ENCODE peak calls at places on chromosomes 3 and 15, in nine cellular contexts. One of them, this sample, is unnamed.

GRCh38 chr3:94395851-94396250 is 333.0 kb downstream of the NSUN3 start:
- DNase-seq in esophagus muscularis mucosa: no peak
- DNase-seq in CD8-positive, alpha-beta T cell: no peak
- DNase-seq in epithelial cell of proximal tubule: no peak
- DNase-seq in LNCaP clone FGC: no peak
- DNase-seq in fibroblast of pulmonary artery: no peak
- DNase-seq in left ventricle myocardium inferior: no peak
- DNase-seq in colonic mucosa: no peak
- DNase-seq in heart left ventricle: no peak
- DNase-seq in this sample: no peak

GRCh38 chr3:195209836-195210551 is 61.0 kb downstream of the XXYLT1 start:
- DNase-seq in esophagus muscularis mucosa: peak
- DNase-seq in CD8-positive, alpha-beta T cell: no peak
- DNase-seq in epithelial cell of proximal tubule: no peak
- DNase-seq in LNCaP clone FGC: no peak
- DNase-seq in fibroblast of pulmonary artery: peak
- DNase-seq in left ventricle myocardium inferior: peak
- DNase-seq in colonic mucosa: peak
- DNase-seq in heart left ventricle: peak
- DNase-seq in this sample: no peak

GRCh38 chr3:12730511-12731234 is 28.4 kb downstream of the TMEM40 start:
- DNase-seq in esophagus muscularis mucosa: no peak
- DNase-seq in CD8-positive, alpha-beta T cell: no peak
- DNase-seq in epithelial cell of proximal tubule: no peak
- DNase-seq in LNCaP clone FGC: no peak
- DNase-seq in fibroblast of pulmonary artery: no peak
- DNase-seq in left ventricle myocardium inferior: no peak
- DNase-seq in colonic mucosa: no peak
- DNase-seq in heart left ventricle: no peak
- DNase-seq in this sample: no peak

GRCh38 chr3:51860703-51861665 is at the start of gene IQCF2:
- DNase-seq in esophagus muscularis mucosa: peak
- DNase-seq in CD8-positive, alpha-beta T cell: no peak
- DNase-seq in epithelial cell of proximal tubule: no peak
- DNase-seq in LNCaP clone FGC: no peak
- DNase-seq in fibroblast of pulmonary artery: no peak
- DNase-seq in left ventricle myocardium inferior: no peak
- DNase-seq in colonic mucosa: no peak
- DNase-seq in heart left ventricle: no peak
- DNase-seq in this sample: no peak

GRCh38 chr3:142028174-142028833 is 121.0 kb downstream of the TFDP2 start:
- DNase-seq in esophagus muscularis mucosa: no peak
- DNase-seq in CD8-positive, alpha-beta T cell: peak
- DNase-seq in epithelial cell of proximal tubule: peak
- DNase-seq in LNCaP clone FGC: peak
- DNase-seq in fibroblast of pulmonary artery: peak
- DNase-seq in left ventricle myocardium inferior: no peak
- DNase-seq in colonic mucosa: peak
- DNase-seq in heart left ventricle: no peak
- DNase-seq in this sample: peak

GRCh38 chr15:68203486-68203885 is 1.6 kb downstream of the CALML4 start:
- DNase-seq in esophagus muscularis mucosa: peak
- DNase-seq in CD8-positive, alpha-beta T cell: no peak
- DNase-seq in epithelial cell of proximal tubule: no peak
- DNase-seq in LNCaP clone FGC: no peak
- DNase-seq in fibroblast of pulmonary artery: no peak
- DNase-seq in left ventricle myocardium inferior: no peak
- DNase-seq in colonic mucosa: no peak
- DNase-seq in heart left ventricle: no peak
- DNase-seq in this sample: no peak

GRCh38 chr3:28050895-28051294 is 190.5 kb upstream of the CMC1 start:
- DNase-seq in esophagus muscularis mucosa: no peak
- DNase-seq in CD8-positive, alpha-beta T cell: peak
- DNase-seq in epithelial cell of proximal tubule: peak
- DNase-seq in LNCaP clone FGC: no peak
- DNase-seq in fibroblast of pulmonary artery: peak
- DNase-seq in left ventricle myocardium inferior: no peak
- DNase-seq in colonic mucosa: peak
- DNase-seq in heart left ventricle: no peak
- DNase-seq in this sample: no peak

GRCh38 chr3:64815195-64815627 is 127.4 kb upstream of the ADAMTS9 start:
- DNase-seq in esophagus muscularis mucosa: no peak
- DNase-seq in CD8-positive, alpha-beta T cell: no peak
- DNase-seq in epithelial cell of proximal tubule: peak
- DNase-seq in LNCaP clone FGC: no peak
- DNase-seq in fibroblast of pulmonary artery: peak
- DNase-seq in left ventricle myocardium inferior: no peak
- DNase-seq in colonic mucosa: no peak
- DNase-seq in heart left ventricle: no peak
- DNase-seq in this sample: no peak

GRCh38 chr15:87881001-87881400 is 375.5 kb downstream of the NTRK3 start:
- DNase-seq in esophagus muscularis mucosa: no peak
- DNase-seq in CD8-positive, alpha-beta T cell: no peak
- DNase-seq in epithelial cell of proximal tubule: no peak
- DNase-seq in LNCaP clone FGC: no peak
- DNase-seq in fibroblast of pulmonary artery: no peak
- DNase-seq in left ventricle myocardium inferior: no peak
- DNase-seq in colonic mucosa: no peak
- DNase-seq in heart left ventricle: no peak
- DNase-seq in this sample: no peak

GRCh38 chr3:190077646-190078045 is 43.1 kb downstream of the P3H2 start:
- DNase-seq in esophagus muscularis mucosa: no peak
- DNase-seq in CD8-positive, alpha-beta T cell: no peak
- DNase-seq in epithelial cell of proximal tubule: no peak
- DNase-seq in LNCaP clone FGC: no peak
- DNase-seq in fibroblast of pulmonary artery: peak
- DNase-seq in left ventricle myocardium inferior: no peak
- DNase-seq in colonic mucosa: no peak
- DNase-seq in heart left ventricle: no peak
- DNase-seq in this sample: no peak

GRCh38 chr3:156617781-156618180 is 56.6 kb upstream of the TIPARP start:
- DNase-seq in esophagus muscularis mucosa: no peak
- DNase-seq in CD8-positive, alpha-beta T cell: no peak
- DNase-seq in epithelial cell of proximal tubule: no peak
- DNase-seq in LNCaP clone FGC: no peak
- DNase-seq in fibroblast of pulmonary artery: no peak
- DNase-seq in left ventricle myocardium inferior: no peak
- DNase-seq in colonic mucosa: no peak
- DNase-seq in heart left ventricle: no peak
- DNase-seq in this sample: no peak

GRCh38 chr15:40379853-40380252 is 2.7 kb upstream of the KNSTRN start:
- DNase-seq in esophagus muscularis mucosa: no peak
- DNase-seq in CD8-positive, alpha-beta T cell: no peak
- DNase-seq in epithelial cell of proximal tubule: peak
- DNase-seq in LNCaP clone FGC: no peak
- DNase-seq in fibroblast of pulmonary artery: peak
- DNase-seq in left ventricle myocardium inferior: peak
- DNase-seq in colonic mucosa: no peak
- DNase-seq in heart left ventricle: peak
- DNase-seq in this sample: peak

GRCh38 chr3:42689421-42690014 is 4.2 kb downstream of the KLHL40 start:
- DNase-seq in esophagus muscularis mucosa: no peak
- DNase-seq in CD8-positive, alpha-beta T cell: no peak
- DNase-seq in epithelial cell of proximal tubule: no peak
- DNase-seq in LNCaP clone FGC: no peak
- DNase-seq in fibroblast of pulmonary artery: no peak
- DNase-seq in left ventricle myocardium inferior: peak
- DNase-seq in colonic mucosa: no peak
- DNase-seq in heart left ventricle: no peak
- DNase-seq in this sample: no peak

GRCh38 chr15:48565560-48566482 is 79.7 kb downstream of the FBN1 start:
- DNase-seq in esophagus muscularis mucosa: no peak
- DNase-seq in CD8-positive, alpha-beta T cell: no peak
- DNase-seq in epithelial cell of proximal tubule: no peak
- DNase-seq in LNCaP clone FGC: no peak
- DNase-seq in fibroblast of pulmonary artery: peak
- DNase-seq in left ventricle myocardium inferior: no peak
- DNase-seq in colonic mucosa: no peak
- DNase-seq in heart left ventricle: no peak
- DNase-seq in this sample: peak
- TF ChIP-seq CTCF in esophagus muscularis mucosa: no peak
- TF ChIP-seq CTCF in CD8-positive, alpha-beta T cell: no peak
- TF ChIP-seq CTCF in epithelial cell of proximal tubule: no peak
- TF ChIP-seq CTCF in LNCaP clone FGC: no peak
- TF ChIP-seq CTCF in fibroblast of pulmonary artery: peak
- TF ChIP-seq CTCF in left ventricle myocardium inferior: no peak
- TF ChIP-seq CTCF in colonic mucosa: no peak
- TF ChIP-seq CTCF in heart left ventricle: no peak
- TF ChIP-seq CTCF in this sample: no peak

GRCh38 chr3:134463676-134464611 is 21.8 kb downstream of the ANAPC13 start:
- DNase-seq in esophagus muscularis mucosa: peak
- DNase-seq in CD8-positive, alpha-beta T cell: no peak
- DNase-seq in epithelial cell of proximal tubule: no peak
- DNase-seq in LNCaP clone FGC: no peak
- DNase-seq in fibroblast of pulmonary artery: peak
- DNase-seq in left ventricle myocardium inferior: peak
- DNase-seq in colonic mucosa: peak
- DNase-seq in heart left ventricle: peak
- DNase-seq in this sample: peak
- H3K4me3 ChIP-seq in esophagus muscularis mucosa: no peak
- H3K4me3 ChIP-seq in CD8-positive, alpha-beta T cell: no peak
- H3K4me3 ChIP-seq in epithelial cell of proximal tubule: no peak
- H3K4me3 ChIP-seq in LNCaP clone FGC: no peak
- H3K4me3 ChIP-seq in fibroblast of pulmonary artery: no peak
- H3K4me3 ChIP-seq in left ventricle myocardium inferior: peak
- H3K4me3 ChIP-seq in colonic mucosa: no peak
- H3K4me3 ChIP-seq in heart left ventricle: no peak
- H3K4me3 ChIP-seq in this sample: no peak

DNA sequence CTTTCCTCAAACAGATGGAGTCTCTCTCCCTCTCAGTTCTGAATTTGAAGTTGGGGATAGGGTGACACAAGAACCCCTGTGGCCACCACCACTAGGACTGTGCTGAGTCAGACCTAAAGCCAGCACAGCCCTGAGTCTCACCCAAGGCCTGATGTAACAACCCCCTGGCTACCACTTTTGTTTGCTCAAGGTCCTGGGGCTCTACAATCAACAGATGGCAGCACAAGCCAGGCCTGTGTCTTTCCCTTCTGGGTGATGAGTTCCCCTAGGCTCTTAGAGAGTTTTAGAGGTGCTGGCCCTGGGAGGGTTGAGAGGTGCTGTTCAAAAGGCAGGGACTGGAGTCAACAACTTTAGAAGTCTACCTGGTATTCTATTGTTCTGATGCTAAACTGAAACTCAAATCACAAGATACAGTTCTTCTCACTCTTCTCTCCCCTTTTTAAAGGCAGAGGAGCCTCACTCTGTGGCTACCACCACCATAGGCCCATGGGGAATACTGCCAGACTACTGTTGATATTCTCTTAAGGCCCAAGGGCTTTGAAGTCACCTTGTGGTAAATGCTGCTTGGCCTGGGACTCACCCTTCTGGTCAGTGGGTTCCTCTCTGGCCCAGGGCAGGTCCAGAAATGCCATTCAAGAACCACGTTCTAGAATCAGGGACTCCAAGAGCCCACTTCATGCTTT is 6.5 kb downstream of the OR5K4 start:
- DNase-seq in esophagus muscularis mucosa: no peak
- DNase-seq in CD8-positive, alpha-beta T cell: no peak
- DNase-seq in epithelial cell of proximal tubule: no peak
- DNase-seq in LNCaP clone FGC: no peak
- DNase-seq in fibroblast of pulmonary artery: no peak
- DNase-seq in left ventricle myocardium inferior: no peak
- DNase-seq in colonic mucosa: no peak
- DNase-seq in heart left ventricle: no peak
- DNase-seq in this sample: no peak
- TF ChIP-seq CTCF in esophagus muscularis mucosa: no peak
- TF ChIP-seq CTCF in CD8-positive, alpha-beta T cell: no peak
- TF ChIP-seq CTCF in epithelial cell of proximal tubule: peak
- TF ChIP-seq CTCF in LNCaP clone FGC: peak
- TF ChIP-seq CTCF in fibroblast of pulmonary artery: no peak
- TF ChIP-seq CTCF in left ventricle myocardium inferior: no peak
- TF ChIP-seq CTCF in colonic mucosa: no peak
- TF ChIP-seq CTCF in heart left ventricle: no peak
- TF ChIP-seq CTCF in this sample: no peak

DNA sequence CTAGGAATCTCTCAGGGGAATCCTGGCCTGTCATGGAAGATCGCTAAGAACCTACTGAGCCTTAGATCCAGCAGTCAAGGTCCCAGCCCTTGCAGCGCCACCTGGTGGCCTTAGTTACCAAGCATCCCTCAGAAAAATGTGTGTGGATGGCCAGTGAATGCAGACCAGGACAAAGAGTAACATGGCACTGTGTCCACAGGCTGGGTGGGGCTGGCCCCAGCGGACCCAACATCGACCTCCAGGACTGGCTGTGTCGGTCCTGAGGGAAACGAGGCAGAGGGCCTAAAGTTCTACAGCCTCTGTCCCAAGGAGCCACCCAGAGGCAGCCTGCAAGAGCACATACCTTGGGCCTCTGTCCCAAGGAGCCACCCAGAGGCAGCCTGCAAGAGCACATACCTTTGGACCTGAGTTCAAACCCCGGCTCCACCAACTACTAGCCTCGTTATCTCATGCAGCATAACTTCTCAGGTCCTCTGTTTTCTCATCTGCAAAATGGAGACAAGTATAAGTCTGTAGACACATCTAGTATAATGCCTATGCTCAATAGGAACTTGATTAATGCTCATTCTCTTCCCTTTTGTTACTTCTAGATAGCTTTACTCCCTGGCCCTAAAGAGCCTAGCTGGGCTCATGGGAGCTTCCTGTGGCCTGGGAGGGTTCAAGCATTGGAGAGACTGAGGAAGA is 57.5 kb upstream of the HERC1 start:
- DNase-seq in esophagus muscularis mucosa: no peak
- DNase-seq in CD8-positive, alpha-beta T cell: peak
- DNase-seq in epithelial cell of proximal tubule: no peak
- DNase-seq in LNCaP clone FGC: peak
- DNase-seq in fibroblast of pulmonary artery: peak
- DNase-seq in left ventricle myocardium inferior: peak
- DNase-seq in colonic mucosa: peak
- DNase-seq in heart left ventricle: peak
- DNase-seq in this sample: no peak
- H3K4me3 ChIP-seq in esophagus muscularis mucosa: no peak
- H3K4me3 ChIP-seq in CD8-positive, alpha-beta T cell: peak
- H3K4me3 ChIP-seq in epithelial cell of proximal tubule: no peak
- H3K4me3 ChIP-seq in LNCaP clone FGC: no peak
- H3K4me3 ChIP-seq in fibroblast of pulmonary artery: no peak
- H3K4me3 ChIP-seq in left ventricle myocardium inferior: no peak
- H3K4me3 ChIP-seq in colonic mucosa: no peak
- H3K4me3 ChIP-seq in heart left ventricle: no peak
- H3K4me3 ChIP-seq in this sample: no peak